ENCODE peak calls at places on chromosomes 1 and 21, in four cellular contexts. One of them, this sample, is unnamed.

GRCh38 chr21:31293986-31294385 is 50.1 kb downstream of the TIAM1 start:
- DNase-seq in stimulated activated CD4-positive, alpha-beta T cell treated with anti-CD3 and anti-CD28 coated beads, Interleukin-1b, Interleukin-23, amount 100 ng/mL, for 4 hours: peak; percentile 37
- DNase-seq in glomerular endothelial cell: peak; percentile 20
- DNase-seq in SK-MEL-5: peak; percentile 34
- DNase-seq in this sample: no peak

GRCh38 chr1:93471911-93472310 is 24.0 kb downstream of the FNBP1L start:
- DNase-seq in stimulated activated CD4-positive, alpha-beta T cell treated with anti-CD3 and anti-CD28 coated beads, Interleukin-1b, Interleukin-23, amount 100 ng/mL, for 4 hours: no peak
- DNase-seq in glomerular endothelial cell: no peak
- DNase-seq in SK-MEL-5: no peak
- DNase-seq in this sample: no peak

GRCh38 chr1:85581802-85582686 is 1.5 kb downstream of the CCN1 start:
- DNase-seq in stimulated activated CD4-positive, alpha-beta T cell treated with anti-CD3 and anti-CD28 coated beads, Interleukin-1b, Interleukin-23, amount 100 ng/mL, for 4 hours: no peak
- DNase-seq in glomerular endothelial cell: no peak
- DNase-seq in SK-MEL-5: peak; percentile 45
- DNase-seq in this sample: no peak

GRCh38 chr1:169680377-169681019 is 30.9 kb downstream of the SELL start:
- DNase-seq in stimulated activated CD4-positive, alpha-beta T cell treated with anti-CD3 and anti-CD28 coated beads, Interleukin-1b, Interleukin-23, amount 100 ng/mL, for 4 hours: no peak
- DNase-seq in glomerular endothelial cell: no peak
- DNase-seq in SK-MEL-5: no peak
- DNase-seq in this sample: no peak

GRCh38 chr1:24201941-24202440 is 14.9 kb upstream of the IFNLR1 start:
- DNase-seq in stimulated activated CD4-positive, alpha-beta T cell treated with anti-CD3 and anti-CD28 coated beads, Interleukin-1b, Interleukin-23, amount 100 ng/mL, for 4 hours: peak; percentile 44
- DNase-seq in glomerular endothelial cell: peak; percentile 55
- DNase-seq in SK-MEL-5: peak; percentile 90
- DNase-seq in this sample: peak; percentile 78

GRCh38 chr1:3495776-3496745 is 41.6 kb downstream of the ARHGEF16 start:
- DNase-seq in stimulated activated CD4-positive, alpha-beta T cell treated with anti-CD3 and anti-CD28 coated beads, Interleukin-1b, Interleukin-23, amount 100 ng/mL, for 4 hours: no peak
- DNase-seq in glomerular endothelial cell: no peak
- DNase-seq in SK-MEL-5: no peak
- DNase-seq in this sample: no peak

GRCh38 chr1:197994907-197995407 is 77.8 kb downstream of the LHX9 start:
- DNase-seq in stimulated activated CD4-positive, alpha-beta T cell treated with anti-CD3 and anti-CD28 coated beads, Interleukin-1b, Interleukin-23, amount 100 ng/mL, for 4 hours: no peak
- DNase-seq in glomerular endothelial cell: no peak
- DNase-seq in SK-MEL-5: no peak
- DNase-seq in this sample: no peak

GRCh38 chr21:25997788-25998611 is 172.6 kb downstream of the APP start:
- DNase-seq in stimulated activated CD4-positive, alpha-beta T cell treated with anti-CD3 and anti-CD28 coated beads, Interleukin-1b, Interleukin-23, amount 100 ng/mL, for 4 hours: no peak
- DNase-seq in glomerular endothelial cell: no peak
- DNase-seq in SK-MEL-5: peak; percentile 67
- DNase-seq in this sample: peak; percentile 31

GRCh38 chr21:38167345-38167744 is 89.4 kb upstream of the KCNJ15 start:
- DNase-seq in stimulated activated CD4-positive, alpha-beta T cell treated with anti-CD3 and anti-CD28 coated beads, Interleukin-1b, Interleukin-23, amount 100 ng/mL, for 4 hours: no peak
- DNase-seq in glomerular endothelial cell: no peak
- DNase-seq in SK-MEL-5: no peak
- DNase-seq in this sample: no peak

GRCh38 chr21:45836694-45837670 is 144.6 kb upstream of the COL6A1 start:
- DNase-seq in stimulated activated CD4-positive, alpha-beta T cell treated with anti-CD3 and anti-CD28 coated beads, Interleukin-1b, Interleukin-23, amount 100 ng/mL, for 4 hours: no peak
- DNase-seq in glomerular endothelial cell: no peak
- DNase-seq in SK-MEL-5: no peak
- DNase-seq in this sample: no peak

GRCh38 chr1:48236716-48237470 is 14.4 kb downstream of the SLC5A9 start:
- DNase-seq in stimulated activated CD4-positive, alpha-beta T cell treated with anti-CD3 and anti-CD28 coated beads, Interleukin-1b, Interleukin-23, amount 100 ng/mL, for 4 hours: no peak
- DNase-seq in glomerular endothelial cell: peak; percentile 16
- DNase-seq in SK-MEL-5: peak; percentile 67
- DNase-seq in this sample: no peak

This sample was measured in progenitor cell of endocrine pancreas.